ENCODE peak calls at places on chromosomes 7 and 10, in four cellular contexts. P is HepG2, L is GM12878, D is K562. E is an unnamed sample.

GRCh38 chr7:14288701-14289100 is 299.2 kb upstream of the ETV1 start:
- DNase-seq in P (no peak), L (no peak), D (no peak), E (no peak)

GRCh38 chr7:102220929-102221850 is 65.5 kb upstream of the SH2B2 start:
- DNase-seq in P (no peak), L (no peak), D (no peak), E (no peak)

GRCh38 chr10:106440767-106441166 is 723.7 kb downstream of the SORCS1 start:
- DNase-seq in P (no peak), L (no peak), D (no peak), E (no peak)

GRCh38 chr7:28626191-28626590 is 213.9 kb downstream of the CREB5 start:
- DNase-seq in P (no peak), L (no peak), D (no peak), E (no peak)

GRCh38 chr7:6026917-6027316 is 4.3 kb upstream of the ANKRD61 start:
- DNase-seq in P (no peak), L (no peak), D (no peak), E (no peak)

GRCh38 chr10:54985732-54986131 is 184.7 kb upstream of the PCDH15 start:
- DNase-seq in P (peak; percentile 37), L (no peak), D (no peak), E (no peak)

GRCh38 chr10:49761201-49761788 is 828 bp downstream of the OGDHL start:
- DNase-seq in P (no peak), L (no peak), D (no peak), E (no peak)

GRCh38 chr10:114184276-114184675 is 5.1 kb downstream of the TDRD1 start:
- DNase-seq in P (no peak), L (no peak), D (no peak), E (no peak)

GRCh38 chr7:136324073-136324704 is 347.0 kb upstream of the MTPN start:
- DNase-seq in P (no peak), L (no peak), D (no peak), E (no peak)

GRCh38 chr10:963613-964012 is 24.6 kb upstream of the GTPBP4 start:
- DNase-seq in P (no peak), L (no peak), D (no peak), E (no peak)

GRCh38 chr10:97498841-97499560 is at the start of gene UBTD1:
- DNase-seq in P (peak; percentile 19), L (no peak), D (peak; percentile 28), E (peak; percentile 56)

GRCh38 chr7:135160858-135161653 is 9.5 kb downstream of the CYREN start:
- DNase-seq in P (no peak), L (no peak), D (no peak), E (peak; percentile 27)

GRCh38 chr10:15879058-15879457 is 18.8 kb upstream of the MINDY3 start:
- DNase-seq in P (peak; percentile 44), L (no peak), D (peak; percentile 40), E (peak; percentile 52)

GRCh38 chr10:89228136-89228535 is 21.0 kb upstream of the CH25H start:
- DNase-seq in P (no peak), L (no peak), D (no peak), E (no peak)

GRCh38 chr7:74174606-74175082 is 488 bp downstream of the EIF4H start:
- DNase-seq in P (peak; percentile 30), L (no peak), D (no peak), E (peak; percentile 47)

GRCh38 chr7:105875505-105875904 is 894 bp downstream of the ATXN7L1 start:
- DNase-seq in P (no peak), L (no peak), D (no peak), E (no peak)

GRCh38 chr10:129470103-129470851 is 3.2 kb downstream of the MGMT start:
- DNase-seq in P (peak; percentile 72), L (no peak), D (no peak), E (no peak)

GRCh38 chr10:21518629-21519321 is 6.7 kb downstream of the SKIDA1 start:
- DNase-seq in P (no peak), L (no peak), D (no peak), E (no peak)

GRCh38 chr10:21519327-21519933 is 6.1 kb downstream of the SKIDA1 start:
- DNase-seq in P (no peak), L (no peak), D (no peak), E (no peak)

GRCh38 chr10:21516270-21517131 is 9.0 kb downstream of the SKIDA1 start:
- DNase-seq in P (no peak), L (no peak), D (peak; percentile 53), E (no peak)

GRCh38 chr10:21517134-21517982 is 8.1 kb downstream of the SKIDA1 start:
- DNase-seq in P (no peak), L (no peak), D (peak; percentile 77), E (peak; percentile 63)

GRCh38 chr10:21517983-21518628 is 7.4 kb downstream of the SKIDA1 start:
- DNase-seq in P (no peak), L (no peak), D (no peak), E (no peak)
- TF ChIP-seq FOXK2 in P (no peak), L (no peak), D (no peak), E (no peak)

GRCh38 chr10:76150139-76150885 is 718.9 kb downstream of the LRMDA start:
- DNase-seq in P (peak; percentile 96), L (no peak), D (no peak), E (no peak)
- TF ChIP-seq SP1 in P (no peak), L (no peak), D (no peak), E (no peak)

GRCh38 chr7:111711426-111712065 is 149.3 kb upstream of the IMMP2L start:
- DNase-seq in P (no peak), L (no peak), D (no peak), E (no peak)
- TF ChIP-seq TARDBP in P (no peak), L (no peak), D (no peak), E (no peak)

GRCh38 chr10:71889388-71889987 is 38.4 kb upstream of the PSAP start:
- DNase-seq in P (no peak), L (no peak), D (no peak), E (no peak)
- TF ChIP-seq FOXK2 in P (no peak), L (no peak), D (no peak), E (no peak)

GRCh38 chr10:43071881-43072650 is 4.8 kb upstream of the RET start:
- DNase-seq in P (no peak), L (no peak), D (no peak), E (no peak)
- TF ChIP-seq SP1 in P (no peak), L (no peak), D (no peak), E (no peak)

DNA sequence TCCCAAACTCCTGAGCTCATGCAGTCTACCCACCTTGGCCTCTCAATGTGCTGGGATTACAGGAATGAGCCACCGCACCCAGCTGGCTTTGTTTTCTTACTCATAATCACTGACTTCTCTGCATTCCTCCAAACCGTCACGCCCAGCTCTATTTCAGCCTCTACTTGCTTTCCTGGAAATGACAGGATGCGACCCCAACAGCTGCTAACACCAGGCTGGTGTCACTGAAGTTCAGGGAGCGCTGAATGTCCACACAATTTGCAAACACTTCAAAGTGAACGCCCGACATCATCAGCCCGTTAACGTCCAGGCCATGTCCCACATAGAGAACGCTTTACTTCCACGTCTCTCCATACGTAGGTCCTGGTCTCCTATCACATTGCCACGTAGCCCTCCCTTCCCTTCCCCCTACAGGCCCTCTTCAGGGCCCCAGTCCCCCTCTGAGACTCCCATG is 12.8 kb upstream of the PROSER2 start:
- DNase-seq in P (peak; percentile 70), L (no peak), D (no peak), E (no peak)
- TF ChIP-seq TARDBP in P (no peak), L (no peak), D (no peak), E (no peak)

DNA sequence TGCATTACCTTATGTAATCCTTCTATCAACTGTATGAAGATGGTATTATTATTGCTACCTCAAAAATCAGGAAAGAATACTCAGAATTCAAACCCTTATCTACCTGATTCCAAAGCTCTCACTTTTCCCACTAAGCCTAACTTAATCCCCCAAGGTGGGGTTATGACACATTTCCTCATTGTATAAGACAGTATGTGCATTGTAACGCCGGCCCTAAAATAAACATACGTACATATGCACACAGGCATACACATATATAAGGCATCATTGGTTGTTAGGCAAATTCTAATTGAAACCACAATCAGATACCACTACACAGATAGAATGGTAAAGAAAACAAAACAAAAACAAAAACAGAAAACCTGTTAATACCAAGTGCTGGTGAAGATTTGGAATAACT is 556.5 kb downstream of the INHBA start:
- DNase-seq in P (no peak), L (no peak), D (no peak), E (no peak)
- TF ChIP-seq FOXK2 in P (no peak), L (no peak), D (no peak), E (no peak)

GRCh38 chr10:93336110-93336509 is 146.0 kb downstream of the MYOF start:
- DNase-seq in P (no peak), L (no peak), D (no peak), E (no peak)

GRCh38 chr10:93336678-93337077 is 145.5 kb downstream of the MYOF start:
- DNase-seq in P (no peak), L (no peak), D (no peak), E (no peak)

GRCh38 chr10:93334181-93334580 is 148.0 kb downstream of the MYOF start:
- DNase-seq in P (no peak), L (no peak), D (no peak), E (no peak)

GRCh38 chr10:93333278-93333978 is 148.7 kb downstream of the MYOF start:
- DNase-seq in P (no peak), L (no peak), D (no peak), E (no peak)

GRCh38 chr10:93334901-93335312 is 147.2 kb downstream of the MYOF start:
- DNase-seq in P (no peak), L (no peak), D (no peak), E (no peak)
- TF ChIP-seq SP1 in P (no peak), L (no peak), D (no peak), E (no peak)

E was measured in HEK293T.